ENCODE peak calls at places on chromosomes 1 and 21, in five cellular contexts. B is GM12878; R is LNCaP clone FGC; D is activated CD4-positive, alpha-beta T cell treated with anti-CD3 and anti-CD28 coated beads, Interleukin-2, amount 50 U/mL, for 48 hours; U is foreskin fibroblast. W is an unnamed sample.

GRCh38 chr1:223714849-223715709 is 2.7 kb downstream of the CAPN2 start:
- DNase-seq in D (no peak), R (no peak), B (no peak), U (peak), W (no peak)

GRCh38 chr1:207891148-207891547 is 19.8 kb downstream of the CD34 start:
- DNase-seq in U (no peak), B (no peak), R (no peak), D (no peak), W (no peak)

GRCh38 chr21:42678118-42678430 is 24.7 kb downstream of the PDE9A start:
- DNase-seq in R (no peak), D (no peak), U (no peak), B (no peak), W (no peak)

GRCh38 chr1:156750191-156750931 is 1.1 kb downstream of the HDGF start:
- DNase-seq in B (no peak), U (peak), R (no peak), D (peak), W (no peak)

GRCh38 chr1:206794294-206794908 is 22.1 kb upstream of the IL10 start:
- DNase-seq in B (no peak), D (peak), U (no peak), R (no peak), W (no peak)

GRCh38 chr21:22145555-22145954 is 1147.3 kb downstream of the NCAM2 start:
- DNase-seq in D (no peak), R (no peak), B (no peak), U (no peak), W (no peak)

GRCh38 chr1:184632415-184633175 is 122.1 kb downstream of the EDEM3 start:
- DNase-seq in U (no peak), B (no peak), R (peak), D (no peak), W (no peak)

GRCh38 chr1:68339505-68339904 is 107.2 kb upstream of the WLS start:
- DNase-seq in R (no peak), U (peak), B (no peak), D (no peak), W (no peak)

GRCh38 chr21:26212220-26212619 is 41.6 kb upstream of the APP start:
- DNase-seq in D (no peak), U (no peak), B (no peak), R (no peak), W (peak)